ENCODE peak calls at places on chromosome 13, in six cellular contexts. K is Peyer's patch, W is neuronal stem cell, B is upper lobe of right lung, H is thyroid gland, N is endodermal cell. U is an unnamed sample. For H3K4me1, the result is how much of the 10 kb centered on the place peaks cover.

GRCh38 chr13:43835701-43836100 is 43.8 kb downstream of the CCDC122 start:
- DNase-seq in K (no peak), W (no peak), B (no peak), H (no peak), N (no peak), U (no peak)

GRCh38 chr13:47067296-47067695 is 170.4 kb upstream of the HTR2A start:
- DNase-seq in K (no peak), W (no peak), B (no peak), H (no peak), N (no peak), U (no peak)

GRCh38 chr13:113106053-113106452 is 462 bp downstream of the F7 start:
- DNase-seq in K (no peak), W (no peak), B (no peak), H (no peak), N (no peak), U (no peak)

GRCh38 chr13:43006893-43007631 is 15.0 kb upstream of the EPSTI1 start:
- DNase-seq in K (no peak), W (no peak), B (no peak), H (peak), N (no peak), U (no peak)

GRCh38 chr13:27309967-27310598 is 39.5 kb downstream of the RASL11A start:
- DNase-seq in K (no peak), W (no peak), B (no peak), H (no peak), N (no peak), U (no peak)

GRCh38 chr13:100333141-100333540 is 244.2 kb downstream of the PCCA start:
- DNase-seq in K (no peak), W (no peak), B (no peak), H (no peak), N (no peak), U (no peak)

GRCh38 chr13:79492313-79492798 is 11.4 kb downstream of the NDFIP2 start:
- DNase-seq in K (no peak), W (no peak), B (no peak), H (peak), N (peak), U (no peak)

GRCh38 chr13:112849500-112849899 is 119.5 kb upstream of the MCF2L start:
- DNase-seq in K (no peak), W (no peak), B (no peak), H (peak), N (no peak), U (no peak)

GRCh38 chr13:84896128-84896527 is 903.1 kb downstream of the SLITRK6 start:
- DNase-seq in K (no peak), W (peak), B (no peak), H (no peak), N (peak), U (no peak)

GRCh38 chr13:36814465-36814864 is 4.6 kb upstream of the RFXAP start:
- DNase-seq in K (no peak), W (no peak), B (no peak), H (no peak), N (no peak), U (no peak)

GRCh38 chr13:109914111-109914510 is 127.7 kb upstream of the IRS2 start:
- DNase-seq in K (no peak), W (no peak), B (no peak), H (no peak), N (no peak), U (no peak)

GRCh38 chr13:80126382-80127068 is 214.4 kb downstream of the SPRY2 start:
- DNase-seq in K (no peak), W (no peak), B (no peak), H (no peak), N (no peak), U (no peak)

GRCh38 chr13:44474122-44474910 is 100.7 kb downstream of the SERP2 start:
- DNase-seq in K (no peak), W (no peak), B (no peak), H (no peak), N (no peak), U (no peak)

GRCh38 chr13:80157261-80157942 is 183.5 kb downstream of the SPRY2 start:
- DNase-seq in K (no peak), W (no peak), B (no peak), H (no peak), N (no peak), U (no peak)

GRCh38 chr13:26896986-26897668 is 136.5 kb upstream of the GPR12 start:
- DNase-seq in K (no peak), W (peak), B (no peak), H (no peak), N (peak), U (no peak)

GRCh38 chr13:106496072-106496997 is 39.1 kb downstream of the EFNB2 start:
- DNase-seq in K (no peak), W (no peak), B (no peak), H (no peak), N (no peak), U (no peak)

GRCh38 chr13:88526186-88526852 is 855.1 kb downstream of the SLITRK5 start:
- DNase-seq in K (no peak), W (peak), B (no peak), H (no peak), N (no peak), U (no peak)

GRCh38 chr13:51950722-51951121 is 60.5 kb downstream of the ATP7B start:
- DNase-seq in K (no peak), W (no peak), B (no peak), H (no peak), N (no peak), U (no peak)

GRCh38 chr13:69751259-69751658 is 356.4 kb upstream of the ATXN8OS start:
- DNase-seq in K (no peak), W (no peak), B (no peak), H (no peak), N (no peak), U (no peak)

GRCh38 chr13:49421391-49421790 is 22.5 kb downstream of the CAB39L start:
- DNase-seq in K (no peak), W (no peak), B (no peak), H (peak), N (peak), U (no peak)

GRCh38 chr13:114079601-114080536 is 52.6 kb downstream of the RASA3 start:
- DNase-seq in K (no peak), W (no peak), B (peak), H (no peak), N (peak), U (peak)

GRCh38 chr13:43267916-43268315 is 244.5 kb downstream of the DNAJC15 start:
- DNase-seq in K (no peak), W (no peak), B (no peak), H (no peak), N (no peak), U (no peak)

GRCh38 chr13:40394304-40394983 is 272.0 kb downstream of the FOXO1 start:
- DNase-seq in K (no peak), W (no peak), B (no peak), H (no peak), N (no peak), U (no peak)

GRCh38 chr13:34145061-34145460 is 327.1 kb downstream of the RFC3 start:
- DNase-seq in K (no peak), W (no peak), B (no peak), H (no peak), N (no peak), U (no peak)

GRCh38 chr13:92074658-92075057 is 676.2 kb downstream of the GPC5 start:
- DNase-seq in K (no peak), W (peak), B (no peak), H (peak), N (peak), U (no peak)

GRCh38 chr13:49711218-49711863 is 20.1 kb upstream of the EBPL start:
- DNase-seq in K (no peak), W (no peak), B (no peak), H (no peak), N (no peak), U (no peak)

GRCh38 chr13:97429681-97430081 is 4.3 kb upstream of the RAP2A start:
- DNase-seq in K (no peak), W (no peak), B (no peak), H (no peak), N (no peak), U (no peak)

GRCh38 chr13:35309711-35310110 is 166.8 kb downstream of the MAB21L1 start:
- DNase-seq in K (no peak), W (no peak), B (no peak), H (no peak), N (no peak), U (no peak)

GRCh38 chr13:50334092-50334778 is 319.0 kb downstream of the KCNRG start:
- DNase-seq in K (no peak), W (no peak), B (no peak), H (no peak), N (no peak), U (no peak)

GRCh38 chr13:64633948-64634347 is 2596.2 kb downstream of the PCDH9 start:
- DNase-seq in K (no peak), W (no peak), B (no peak), H (no peak), N (no peak), U (no peak)

GRCh38 chr13:63094069-63094468 is 1678.4 kb upstream of the PCDH20 start:
- DNase-seq in K (no peak), W (no peak), B (no peak), H (no peak), N (no peak), U (no peak)

GRCh38 chr13:88586263-88586662 is 915.1 kb downstream of the SLITRK5 start:
- DNase-seq in K (no peak), W (no peak), B (no peak), H (no peak), N (no peak), U (no peak)

GRCh38 chr13:42577538-42577937 is 3.6 kb downstream of the TNFSF11 start:
- DNase-seq in K (no peak), W (no peak), B (no peak), H (no peak), N (no peak), U (no peak)

GRCh38 chr13:69280399-69280798 is 827.2 kb upstream of the ATXN8OS start:
- DNase-seq in K (no peak), W (no peak), B (no peak), H (no peak), N (no peak), U (no peak)

GRCh38 chr13:94153586-94153985 is 325.9 kb downstream of the DCT start:
- DNase-seq in K (no peak), W (no peak), B (no peak), H (no peak), N (no peak), U (no peak)

GRCh38 chr13:26929971-26930730 is 169.6 kb upstream of the GPR12 start:
- DNase-seq in K (peak), W (peak), B (peak), H (peak), N (peak), U (peak)

GRCh38 chr13:109672545-109672944 is 113.8 kb downstream of the IRS2 start:
- DNase-seq in K (no peak), W (peak), B (no peak), H (no peak), N (no peak), U (no peak)

GRCh38 chr13:48066310-48066989 is 28.5 kb downstream of the MED4 start:
- DNase-seq in K (no peak), W (no peak), B (no peak), H (no peak), N (no peak), U (no peak)

DNA sequence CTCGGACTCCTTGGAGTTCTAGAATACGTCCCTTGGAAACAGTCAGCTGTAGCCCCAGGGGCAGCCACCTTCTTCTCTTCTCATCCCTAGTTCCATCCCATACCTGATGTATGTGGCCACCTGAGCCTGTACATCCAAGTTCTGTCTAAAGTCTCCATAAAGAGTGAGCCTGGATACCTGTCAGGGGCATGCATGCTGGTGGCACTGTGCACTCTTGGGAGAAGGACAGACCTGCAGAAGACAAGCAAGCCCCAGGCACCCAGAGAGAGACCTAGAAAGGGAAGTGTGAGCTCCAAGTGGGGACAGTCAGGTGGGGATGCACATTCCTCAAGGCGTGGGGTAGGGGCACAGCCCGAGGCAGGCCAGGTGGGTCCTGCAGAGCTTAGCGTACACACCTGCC is 21.4 kb downstream of the SIAH3 start:
- DNase-seq in K (no peak), W (no peak), B (no peak), H (no peak), N (no peak), U (no peak)
- H3K4me1 ChIP-seq in K (under half), W (under half), B (under half), H (under half), N (under half), U (under half)

GRCh38 chr13:20069956-20070355 is 90.9 kb downstream of the GJA3 start:
- DNase-seq in K (no peak), W (no peak), B (no peak), H (no peak), N (no peak), U (no peak)

GRCh38 chr13:20080377-20081164 is 80.3 kb downstream of the GJA3 start:
- DNase-seq in K (no peak), W (no peak), B (no peak), H (peak), N (no peak), U (no peak)

GRCh38 chr13:20073775-20074174 is 87.1 kb downstream of the GJA3 start:
- DNase-seq in K (no peak), W (no peak), B (no peak), H (no peak), N (no peak), U (no peak)

GRCh38 chr13:20074956-20075355 is 85.9 kb downstream of the GJA3 start:
- DNase-seq in K (no peak), W (no peak), B (no peak), H (no peak), N (no peak), U (no peak)
- H3K4me1 ChIP-seq in K (under half), W (under half), B (under half), H (under half), N (under half), U (under half)

GRCh38 chr13:28526876-28527275 is 31.9 kb upstream of the FLT1 start:
- DNase-seq in K (no peak), W (no peak), B (no peak), H (no peak), N (no peak), U (no peak)
- H3K4me1 ChIP-seq in K (under half), W (under half), B (under half), H (under half), N (under half), U (under half)

GRCh38 chr13:59829690-59830089 is 334.0 kb downstream of the DIAPH3 start:
- DNase-seq in K (no peak), W (no peak), B (no peak), H (no peak), N (no peak), U (no peak)
- H3K4me1 ChIP-seq in K (under half), W (under half), B (under half), H (under half), N (under half), U (under half)